ENCODE peak calls at places on chromosomes 1 and 21, in four cellular contexts. One of them, this sample, is unnamed. For H3K79me2, the result is how much of the 10 kb centered on the place peaks cover.

GRCh38 chr1:62395291-62395690 is 41.6 kb upstream of the USP1 start:
- DNase-seq in SK-N-SH: no peak
- DNase-seq in GM12878: no peak
- DNase-seq in K562: no peak
- DNase-seq in this sample: no peak

GRCh38 chr1:47443530-47444316 is 5.9 kb downstream of the FOXD2 start:
- DNase-seq in SK-N-SH: peak
- DNase-seq in GM12878: no peak
- DNase-seq in K562: no peak
- DNase-seq in this sample: no peak

GRCh38 chr1:181087400-181087901 is 1.0 kb upstream of the IER5 start:
- DNase-seq in SK-N-SH: no peak
- DNase-seq in GM12878: no peak
- DNase-seq in K562: peak
- DNase-seq in this sample: no peak

GRCh38 chr1:19257178-19257914 is 5.7 kb downstream of the MRTO4 start:
- DNase-seq in SK-N-SH: no peak
- DNase-seq in GM12878: no peak
- DNase-seq in K562: peak
- DNase-seq in this sample: no peak

GRCh38 chr1:153801786-153802697 is 26.8 kb downstream of the SLC27A3 start:
- DNase-seq in SK-N-SH: no peak
- DNase-seq in GM12878: no peak
- DNase-seq in K562: no peak
- DNase-seq in this sample: no peak

GRCh38 chr1:180211156-180211859 is 18.8 kb upstream of the LHX4 start:
- DNase-seq in SK-N-SH: no peak
- DNase-seq in GM12878: no peak
- DNase-seq in K562: no peak
- DNase-seq in this sample: no peak

GRCh38 chr1:31573261-31573660 is 3.1 kb upstream of the TINAGL1 start:
- DNase-seq in SK-N-SH: no peak
- DNase-seq in GM12878: no peak
- DNase-seq in K562: no peak
- DNase-seq in this sample: no peak

GRCh38 chr1:46571691-46572225 is 20.3 kb upstream of the KNCN start:
- DNase-seq in SK-N-SH: no peak
- DNase-seq in GM12878: no peak
- DNase-seq in K562: no peak
- DNase-seq in this sample: no peak

GRCh38 chr1:118049981-118050380 is 120.4 kb downstream of the WDR3 start:
- DNase-seq in SK-N-SH: no peak
- DNase-seq in GM12878: no peak
- DNase-seq in K562: peak
- DNase-seq in this sample: no peak

GRCh38 chr21:32338209-32338921 is 39.7 kb downstream of the MRAP start:
- DNase-seq in SK-N-SH: no peak
- DNase-seq in GM12878: no peak
- DNase-seq in K562: no peak
- DNase-seq in this sample: no peak

GRCh38 chr21:45255381-45256020 is 32.2 kb downstream of the POFUT2 start:
- DNase-seq in SK-N-SH: peak
- DNase-seq in GM12878: no peak
- DNase-seq in K562: peak
- DNase-seq in this sample: peak

GRCh38 chr21:22352088-22352487 is 1353.9 kb downstream of the NCAM2 start:
- DNase-seq in SK-N-SH: no peak
- DNase-seq in GM12878: no peak
- DNase-seq in K562: no peak
- DNase-seq in this sample: no peak

GRCh38 chr1:85991261-85991660 is 165.3 kb downstream of the COL24A1 start:
- DNase-seq in SK-N-SH: no peak
- DNase-seq in GM12878: no peak
- DNase-seq in K562: no peak
- DNase-seq in this sample: no peak

GRCh38 chr1:221912230-221912629 is 170.3 kb upstream of the DUSP10 start:
- DNase-seq in SK-N-SH: no peak
- DNase-seq in GM12878: no peak
- DNase-seq in K562: no peak
- DNase-seq in this sample: no peak

GRCh38 chr1:244112646-244113045 is 61.6 kb downstream of the ZBTB18 start:
- DNase-seq in SK-N-SH: no peak
- DNase-seq in GM12878: no peak
- DNase-seq in K562: no peak
- DNase-seq in this sample: no peak

GRCh38 chr1:34547043-34547674 is 207.7 kb upstream of the GJB5 start:
- DNase-seq in SK-N-SH: peak
- DNase-seq in GM12878: no peak
- DNase-seq in K562: peak
- DNase-seq in this sample: peak

GRCh38 chr1:225921734-225922709 is 2.0 kb downstream of the PYCR2 start:
- DNase-seq in SK-N-SH: no peak
- DNase-seq in GM12878: no peak
- DNase-seq in K562: no peak
- DNase-seq in this sample: no peak

GRCh38 chr1:17239420-17239819 is 9.5 kb upstream of the PADI3 start:
- DNase-seq in SK-N-SH: peak
- DNase-seq in GM12878: peak
- DNase-seq in K562: peak
- DNase-seq in this sample: peak

GRCh38 chr1:150005606-150006005 is 4.9 kb downstream of the OTUD7B start:
- DNase-seq in SK-N-SH: no peak
- DNase-seq in GM12878: no peak
- DNase-seq in K562: no peak
- DNase-seq in this sample: no peak

GRCh38 chr1:243842978-243843490 is 7.0 kb downstream of the AKT3 start:
- DNase-seq in SK-N-SH: no peak
- DNase-seq in GM12878: no peak
- DNase-seq in K562: peak
- DNase-seq in this sample: no peak

GRCh38 chr21:45351526-45352275 is 53.3 kb upstream of the COL18A1 start:
- DNase-seq in SK-N-SH: no peak
- DNase-seq in GM12878: no peak
- DNase-seq in K562: no peak
- DNase-seq in this sample: no peak

GRCh38 chr1:113391643-113392271 is 1.4 kb downstream of the MAGI3 start:
- DNase-seq in SK-N-SH: no peak
- DNase-seq in GM12878: no peak
- DNase-seq in K562: peak
- DNase-seq in this sample: peak

GRCh38 chr1:55634516-55634915 is 419.4 kb upstream of the USP24 start:
- DNase-seq in SK-N-SH: no peak
- DNase-seq in GM12878: no peak
- DNase-seq in K562: no peak
- DNase-seq in this sample: no peak

GRCh38 chr21:43739648-43740435 is 20.9 kb downstream of the PDXK start:
- DNase-seq in SK-N-SH: peak
- DNase-seq in GM12878: no peak
- DNase-seq in K562: peak
- DNase-seq in this sample: no peak

GRCh38 chr21:36966846-36967657 is 583 bp upstream of the HLCS start:
- DNase-seq in SK-N-SH: no peak
- DNase-seq in GM12878: no peak
- DNase-seq in K562: peak
- DNase-seq in this sample: no peak

GRCh38 chr1:37071829-37072228 is 37.5 kb upstream of the GRIK3 start:
- DNase-seq in SK-N-SH: no peak
- DNase-seq in GM12878: no peak
- DNase-seq in K562: peak
- DNase-seq in this sample: no peak

GRCh38 chr1:20207546-20207945 is 21.2 kb upstream of the PLA2G2C start:
- DNase-seq in SK-N-SH: no peak
- DNase-seq in GM12878: no peak
- DNase-seq in K562: no peak
- DNase-seq in this sample: no peak

GRCh38 chr1:218374972-218375371 is 29.8 kb downstream of the TGFB2 start:
- DNase-seq in SK-N-SH: no peak
- DNase-seq in GM12878: no peak
- DNase-seq in K562: no peak
- DNase-seq in this sample: no peak

GRCh38 chr1:39645411-39646043 is 6.1 kb upstream of the HEYL start:
- DNase-seq in SK-N-SH: no peak
- DNase-seq in GM12878: no peak
- DNase-seq in K562: no peak
- DNase-seq in this sample: no peak

GRCh38 chr1:113587475-113587874 is 171.8 kb downstream of the PHTF1 start:
- DNase-seq in SK-N-SH: no peak
- DNase-seq in GM12878: no peak
- DNase-seq in K562: no peak
- DNase-seq in this sample: no peak

GRCh38 chr1:157512036-157512969 is 40.0 kb downstream of the FCRL5 start:
- DNase-seq in SK-N-SH: no peak
- DNase-seq in GM12878: peak
- DNase-seq in K562: no peak
- DNase-seq in this sample: no peak

GRCh38 chr1:187689137-187689536 is 860.4 kb downstream of the PLA2G4A start:
- DNase-seq in SK-N-SH: no peak
- DNase-seq in GM12878: no peak
- DNase-seq in K562: no peak
- DNase-seq in this sample: no peak

DNA sequence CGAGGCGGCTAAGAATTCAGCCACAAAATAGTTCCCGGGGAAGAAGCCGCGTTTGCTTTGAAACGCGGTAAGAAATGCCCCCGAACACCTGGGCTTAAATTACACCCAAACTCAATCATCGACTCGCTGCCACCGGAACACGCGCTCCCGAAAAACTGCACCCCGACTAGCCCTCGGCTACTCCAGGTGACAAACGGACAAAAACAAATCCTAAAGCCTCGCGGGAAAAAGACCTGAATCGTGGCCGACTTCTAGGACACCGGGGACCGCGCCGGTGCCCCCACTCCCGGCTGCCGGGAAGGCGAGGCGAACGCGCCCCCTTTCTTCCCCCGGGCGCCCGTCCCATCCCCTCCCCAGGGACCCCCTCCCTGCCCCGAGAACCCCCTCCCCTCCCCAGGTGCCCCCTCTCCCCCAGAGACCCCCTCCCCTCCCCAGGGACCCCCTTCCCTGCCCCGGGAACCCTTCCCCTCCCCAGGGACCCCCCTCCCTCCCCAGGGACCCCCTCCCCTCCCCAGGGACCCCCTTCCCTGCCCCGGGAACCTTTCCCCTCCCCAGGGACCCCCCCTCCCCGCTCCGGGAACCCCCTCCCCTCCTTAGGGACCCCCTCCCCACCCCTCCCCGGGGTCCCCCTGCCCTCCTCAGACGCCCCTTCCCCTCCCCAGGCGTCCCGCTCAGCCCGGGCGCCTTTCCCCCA is 606 bp downstream of the C1orf159 start:
- DNase-seq in SK-N-SH: no peak
- DNase-seq in GM12878: no peak
- DNase-seq in K562: no peak
- DNase-seq in this sample: no peak
- H3K79me2 ChIP-seq in SK-N-SH: under half
- H3K79me2 ChIP-seq in GM12878: under half
- H3K79me2 ChIP-seq in K562: under half
- H3K79me2 ChIP-seq in this sample: under half

DNA sequence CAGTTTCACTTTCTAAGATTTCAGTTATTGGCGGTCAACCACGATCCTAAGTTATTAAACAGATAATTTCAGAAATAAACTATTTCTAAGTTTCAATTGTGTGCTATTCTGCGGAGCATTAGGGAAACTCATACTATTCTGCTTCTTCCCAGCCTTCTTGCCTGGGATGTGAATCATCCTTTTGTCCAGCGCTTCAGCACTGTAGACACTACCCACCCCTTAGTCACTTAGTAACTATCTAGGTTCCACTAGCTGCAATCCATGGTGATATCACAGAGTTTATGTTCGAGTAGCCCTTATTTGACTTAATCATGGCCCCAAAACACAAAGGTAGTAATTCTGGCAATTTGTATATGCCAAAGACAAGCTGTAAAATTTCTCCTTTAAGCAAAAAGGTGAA is 279.9 kb upstream of the ADAMTS5 start:
- DNase-seq in SK-N-SH: no peak
- DNase-seq in GM12878: no peak
- DNase-seq in K562: no peak
- DNase-seq in this sample: no peak
- TF ChIP-seq NFIC in SK-N-SH: no peak
- TF ChIP-seq NFIC in GM12878: no peak
- TF ChIP-seq NFIC in K562: no peak
- TF ChIP-seq NFIC in this sample: no peak

GRCh38 chr1:167237000-167237399 is 16.3 kb downstream of the POU2F1 start:
- DNase-seq in SK-N-SH: no peak
- DNase-seq in GM12878: no peak
- DNase-seq in K562: peak
- DNase-seq in this sample: no peak

GRCh38 chr1:167230437-167230836 is 9.8 kb downstream of the POU2F1 start:
- DNase-seq in SK-N-SH: no peak
- DNase-seq in GM12878: no peak
- DNase-seq in K562: no peak
- DNase-seq in this sample: no peak

GRCh38 chr1:167233373-167233772 is 12.7 kb downstream of the POU2F1 start:
- DNase-seq in SK-N-SH: no peak
- DNase-seq in GM12878: no peak
- DNase-seq in K562: no peak
- DNase-seq in this sample: no peak

GRCh38 chr1:167229719-167230385 is 9.2 kb downstream of the POU2F1 start:
- DNase-seq in SK-N-SH: no peak
- DNase-seq in GM12878: no peak
- DNase-seq in K562: peak
- DNase-seq in this sample: no peak

DNA sequence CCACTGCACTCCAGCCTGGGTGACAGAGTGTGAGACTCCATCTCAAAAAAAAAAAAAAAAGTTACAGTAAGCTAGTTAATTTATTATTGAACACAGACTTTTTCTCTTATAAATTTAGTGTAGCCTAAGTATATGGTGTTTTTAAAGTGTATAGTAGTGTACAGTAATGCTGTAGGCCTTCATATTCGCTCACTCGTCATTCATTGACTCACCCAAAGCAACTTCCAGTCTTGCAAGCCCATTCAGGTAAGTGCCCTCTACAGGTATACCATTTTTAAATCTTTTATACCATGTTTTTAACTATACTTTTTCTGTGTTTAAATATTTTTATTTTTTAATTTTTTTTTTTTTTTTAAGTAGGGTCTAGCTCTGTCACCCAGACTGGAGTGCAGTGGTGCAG is 12.1 kb downstream of the POU2F1 start:
- DNase-seq in SK-N-SH: no peak
- DNase-seq in GM12878: no peak
- DNase-seq in K562: no peak
- DNase-seq in this sample: no peak
- TF ChIP-seq CHD2 in SK-N-SH: no peak
- TF ChIP-seq CHD2 in GM12878: no peak
- TF ChIP-seq CHD2 in K562: no peak
- TF ChIP-seq CHD2 in this sample: no peak

DNA sequence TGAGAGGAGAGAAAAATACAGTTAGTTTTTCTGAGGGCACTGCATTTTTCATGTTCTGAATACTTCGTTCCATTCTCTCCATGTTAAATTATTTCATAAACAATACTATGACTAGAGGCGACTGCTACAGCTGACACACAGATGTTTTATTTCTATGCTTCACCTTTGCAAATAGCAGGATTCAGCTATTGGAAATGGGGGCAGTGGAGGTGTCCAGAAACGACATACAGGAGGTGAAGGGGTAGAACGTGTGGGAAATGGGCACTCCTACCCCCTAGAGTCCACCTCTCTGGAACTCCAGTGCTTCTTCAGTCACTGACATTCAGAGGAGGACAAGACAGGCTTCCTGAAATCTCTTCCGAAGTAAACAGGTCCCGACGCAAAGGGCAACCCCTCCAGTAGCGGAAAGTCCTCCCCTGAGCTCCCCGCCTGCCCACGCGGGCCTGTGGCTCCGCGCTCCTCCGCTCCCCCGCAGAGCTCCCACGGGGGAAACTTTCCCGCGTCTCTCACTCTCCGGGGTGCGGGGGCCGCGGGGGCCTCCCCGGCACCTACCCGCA is 481 bp downstream of the DPYD start:
- DNase-seq in SK-N-SH: no peak
- DNase-seq in GM12878: no peak
- DNase-seq in K562: peak
- DNase-seq in this sample: peak
- H3K79me2 ChIP-seq in SK-N-SH: half or more
- H3K79me2 ChIP-seq in GM12878: under half
- H3K79me2 ChIP-seq in K562: under half
- H3K79me2 ChIP-seq in this sample: under half

This sample was measured in HepG2.